ENCODE peak calls at places on chromosomes 4 and X, in five cellular contexts. N, Z, E, F and C are unnamed samples.

GRCh38 chr4:161717084-161717483 is 446.7 kb downstream of the FSTL5 start:
- DNase-seq in N (no peak), E (no peak), Z (no peak), F (no peak), C (no peak)

GRCh38 chr4:85475631-85476233 is 782 bp downstream of the ARHGAP24 start:
- DNase-seq in N (no peak), F (peak; percentile 48), Z (no peak), E (peak; percentile 34), C (no peak)

GRCh38 chrX:373641-374471 is 12.9 kb downstream of the PPP2R3B start:
- DNase-seq in N (no peak), Z (no peak), E (no peak), F (no peak), C (no peak)

GRCh38 chrX:11424903-11425674 is 131.9 kb downstream of the AMELX start:
- DNase-seq in N (no peak), Z (no peak), E (no peak), F (no peak), C (no peak)

GRCh38 chr4:6926681-6927478 is 17.3 kb downstream of the TBC1D14 start:
- DNase-seq in Z (peak; percentile 90), E (peak; percentile 33), F (peak; percentile 83), N (peak; percentile 29), C (no peak)

GRCh38 chrX:15128838-15129237 is 141.0 kb downstream of the ASB9 start:
- DNase-seq in Z (no peak), F (no peak), N (no peak), E (no peak), C (no peak)

GRCh38 chrX:23820235-23820782 is 37.3 kb downstream of the SAT1 start:
- DNase-seq in N (no peak), F (no peak), Z (no peak), E (no peak), C (no peak)

GRCh38 chr4:184413227-184414064 is 60.9 kb downstream of the IRF2 start:
- DNase-seq in N (no peak), F (no peak), E (no peak), Z (no peak), C (no peak)

GRCh38 chr4:121698119-121698732 is 1.4 kb upstream of the ANXA5 start:
- DNase-seq in F (no peak), E (no peak), N (no peak), Z (no peak), C (no peak)

GRCh38 chr4:75673959-75674328 is 733 bp upstream of the G3BP2 start:
- DNase-seq in F (no peak), E (no peak), N (peak; percentile 14), Z (no peak), C (no peak)

DNA sequence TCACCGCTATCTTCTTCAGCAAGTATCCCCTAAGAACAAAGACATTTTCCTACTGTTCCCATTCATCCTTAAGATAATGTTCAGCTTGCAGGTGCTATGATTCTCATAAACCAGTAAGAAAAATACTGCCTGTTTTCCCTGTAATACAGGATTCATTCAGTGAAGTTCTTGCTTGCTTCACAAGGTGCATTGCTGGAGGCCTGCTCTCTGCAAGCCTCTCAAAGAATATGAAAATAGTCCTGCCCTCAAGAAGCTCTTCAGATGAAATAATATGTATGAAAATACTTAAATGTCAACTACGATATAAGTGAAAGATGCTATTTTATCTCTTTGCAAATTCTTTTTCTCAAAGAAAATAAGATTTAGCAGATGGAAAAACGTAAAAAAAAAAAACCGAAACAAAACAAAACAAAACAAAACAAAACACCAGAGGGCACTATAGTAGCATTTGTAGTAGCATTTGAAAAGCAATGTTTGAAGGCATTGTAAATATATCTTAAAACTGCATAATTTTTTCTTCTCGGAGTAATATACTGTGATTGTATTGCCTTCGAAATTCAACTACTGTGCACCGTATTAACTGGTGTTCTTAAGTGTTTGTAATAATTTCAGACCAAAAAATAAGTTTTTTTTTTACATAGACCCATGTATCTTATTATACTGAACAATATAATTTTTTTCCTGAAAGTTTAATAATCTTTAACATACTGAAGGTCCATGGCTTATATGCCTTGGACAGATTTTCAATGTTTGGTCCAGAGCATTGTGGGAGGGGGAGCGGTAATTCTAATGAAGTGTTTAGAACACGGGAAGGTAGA is 26.0 kb downstream of the ADH4 start:
- DNase-seq in E (peak; percentile 49), F (no peak), N (no peak), Z (no peak), C (peak; percentile 36)
- TF ChIP-seq CTCF in E (peak; percentile 40), F (no peak), N (no peak), Z (no peak), C (no peak)

DNA sequence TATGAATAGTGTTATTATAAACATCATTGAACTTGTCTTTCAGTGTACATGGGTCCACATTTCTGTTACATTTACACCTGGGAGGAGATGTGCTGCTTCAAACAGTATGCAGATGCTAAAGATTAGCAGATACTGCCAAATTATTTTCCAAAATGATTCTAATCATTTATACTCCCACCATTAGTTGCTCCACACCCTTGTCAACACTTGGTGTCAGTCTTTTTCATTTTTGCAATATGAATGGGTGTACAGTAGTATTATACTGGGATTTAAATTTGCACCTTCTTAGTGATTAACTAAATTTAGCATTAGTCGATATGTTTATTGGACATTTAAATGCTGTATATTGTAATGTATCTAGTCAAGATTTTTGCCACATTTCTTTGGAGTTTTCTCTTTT is 131.6 kb upstream of the GRID2 start:
- DNase-seq in E (no peak), Z (no peak), F (no peak), N (no peak), C (no peak)
- TF ChIP-seq CTCF in E (no peak), Z (no peak), F (no peak), N (peak; percentile 34), C (no peak)

GRCh38 chr4:20299515-20299914 is 47.8 kb downstream of the SLIT2 start:
- DNase-seq in N (peak; percentile 45), F (no peak), Z (no peak), E (peak; percentile 68), C (no peak)
- TF ChIP-seq CTCF in N (peak; percentile 65), F (no peak), Z (no peak), E (peak; percentile 60), C (peak; percentile 22)

GRCh38 chr4:99635601-99636000 is 22.0 kb downstream of the C4orf54 start:
- DNase-seq in F (no peak), Z (no peak), N (no peak), E (peak; percentile 41), C (no peak)
- TF ChIP-seq CTCF in F (no peak), Z (no peak), N (no peak), E (no peak), C (no peak)

GRCh38 chr4:80127870-80128419 is 54.9 kb upstream of the ANTXR2 start:
- DNase-seq in Z (no peak), N (no peak), F (no peak), E (no peak), C (no peak)

GRCh38 chr4:80128941-80129340 is 55.9 kb upstream of the ANTXR2 start:
- DNase-seq in Z (no peak), N (no peak), E (no peak), F (no peak), C (no peak)

GRCh38 chr4:80126435-80126834 is 53.4 kb upstream of the ANTXR2 start:
- DNase-seq in Z (no peak), F (no peak), N (no peak), E (no peak), C (no peak)

GRCh38 chr4:80124246-80125211 is 51.5 kb upstream of the ANTXR2 start:
- DNase-seq in F (no peak), N (no peak), E (no peak), Z (no peak), C (no peak)

DNA sequence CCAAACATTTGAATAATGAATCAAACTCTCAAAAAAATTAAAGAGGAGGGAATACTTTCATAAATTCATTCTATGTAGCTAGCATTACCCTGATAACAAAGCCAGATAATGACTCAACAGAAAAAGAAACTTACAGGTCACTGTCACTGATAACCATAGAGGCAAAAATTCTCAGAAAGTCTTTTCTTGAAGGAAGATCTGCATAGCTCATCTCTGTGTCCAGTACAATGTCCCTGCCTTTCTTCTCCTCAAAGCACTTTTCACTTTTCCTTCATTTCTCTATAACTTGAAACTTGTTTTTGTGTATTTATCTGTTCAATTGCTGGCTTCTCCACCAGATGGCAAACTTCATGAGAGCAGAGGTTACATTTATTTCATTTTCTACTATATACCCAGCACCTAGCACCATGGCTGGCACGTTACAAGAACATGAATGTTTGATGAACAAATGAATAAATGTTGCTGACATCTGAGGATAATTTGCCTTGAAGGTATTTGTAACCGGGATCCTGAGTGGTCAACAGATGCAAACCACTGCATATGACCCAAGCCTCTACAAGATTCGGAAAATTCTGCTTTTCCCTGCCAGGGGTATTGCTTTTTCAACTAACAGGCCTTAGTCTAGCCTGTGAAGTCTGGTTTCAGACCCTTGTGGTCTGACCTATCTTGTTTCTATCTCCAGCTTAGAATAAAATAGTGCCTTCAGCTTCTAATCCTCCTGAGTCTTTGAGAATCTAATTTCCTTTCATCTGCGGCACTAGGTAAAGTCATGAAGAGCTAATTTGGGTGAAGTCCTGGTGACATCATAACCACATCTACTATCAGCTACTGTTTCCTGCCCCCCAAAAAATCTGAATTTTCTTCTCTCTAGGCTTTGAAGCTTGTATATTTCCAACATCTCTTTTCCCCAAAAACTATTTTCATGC is 52.5 kb upstream of the ANTXR2 start:
- DNase-seq in F (no peak), E (peak; percentile 67), Z (no peak), N (no peak), C (peak; percentile 14)
- TF ChIP-seq CTCF in F (no peak), E (peak; percentile 66), Z (peak; percentile 74), N (peak; percentile 68), C (peak; percentile 19)

GRCh38 chr4:45078201-45078600 is 351.8 kb upstream of the GNPDA2 start:
- DNase-seq in F (no peak), Z (no peak), E (no peak), N (no peak), C (no peak)
- TF ChIP-seq CTCF in F (no peak), Z (no peak), E (no peak), N (no peak), C (no peak)